ENCODE peak calls at places on chromosomes 12 and 14, in five cellular contexts. One of them, this sample, is unnamed.

GRCh38 chr12:96224219-96224615 is 30.0 kb downstream of the ELK3 start:
- DNase-seq in neuronal stem cell: no peak
- DNase-seq in NT2/D1: no peak
- DNase-seq in Peyer's patch: no peak
- DNase-seq in thoracic aorta: no peak
- DNase-seq in this sample: no peak

GRCh38 chr12:15152456-15152855 is 68.8 kb downstream of the RERG start:
- DNase-seq in NT2/D1: no peak
- DNase-seq in Peyer's patch: no peak
- DNase-seq in thoracic aorta: no peak
- DNase-seq in neuronal stem cell: no peak
- DNase-seq in this sample: no peak

GRCh38 chr14:92287987-92288386 is 35.0 kb upstream of the SLC24A4 start:
- DNase-seq in thoracic aorta: no peak
- DNase-seq in NT2/D1: no peak
- DNase-seq in neuronal stem cell: no peak
- DNase-seq in Peyer's patch: no peak
- DNase-seq in this sample: no peak

GRCh38 chr14:85415015-85415712 is 114.8 kb upstream of the FLRT2 start:
- DNase-seq in neuronal stem cell: no peak
- DNase-seq in NT2/D1: no peak
- DNase-seq in Peyer's patch: no peak
- DNase-seq in thoracic aorta: no peak
- DNase-seq in this sample: peak; percentile 78

GRCh38 chr12:66014818-66015217 is 115.7 kb downstream of the LLPH start:
- DNase-seq in thoracic aorta: no peak
- DNase-seq in Peyer's patch: no peak
- DNase-seq in neuronal stem cell: no peak
- DNase-seq in NT2/D1: no peak
- DNase-seq in this sample: peak; percentile 64

GRCh38 chr14:89304972-89305703 is 111.9 kb downstream of the FOXN3 start:
- DNase-seq in Peyer's patch: peak; percentile 61
- DNase-seq in NT2/D1: no peak
- DNase-seq in thoracic aorta: no peak
- DNase-seq in neuronal stem cell: no peak
- DNase-seq in this sample: peak; percentile 58

GRCh38 chr12:520119-520518 is 60.4 kb downstream of the B4GALNT3 start:
- DNase-seq in Peyer's patch: no peak
- DNase-seq in thoracic aorta: no peak
- DNase-seq in NT2/D1: no peak
- DNase-seq in neuronal stem cell: no peak
- DNase-seq in this sample: no peak

GRCh38 chr14:105974902-105975301 is 448.5 kb downstream of the TMEM121 start:
- DNase-seq in neuronal stem cell: no peak
- DNase-seq in NT2/D1: peak; percentile 11
- DNase-seq in thoracic aorta: no peak
- DNase-seq in Peyer's patch: peak; percentile 61
- DNase-seq in this sample: no peak

GRCh38 chr12:92408072-92408900 is 262.6 kb upstream of the BTG1 start:
- DNase-seq in thoracic aorta: no peak
- DNase-seq in neuronal stem cell: no peak
- DNase-seq in NT2/D1: no peak
- DNase-seq in Peyer's patch: peak; percentile 75
- DNase-seq in this sample: peak; percentile 19

GRCh38 chr14:76902591-76902990 is 76.4 kb downstream of the LRRC74A start:
- DNase-seq in Peyer's patch: no peak
- DNase-seq in thoracic aorta: no peak
- DNase-seq in neuronal stem cell: no peak
- DNase-seq in NT2/D1: no peak
- DNase-seq in this sample: no peak

GRCh38 chr12:124745891-124746570 is 117.6 kb downstream of the SCARB1 start:
- DNase-seq in Peyer's patch: peak; percentile 45
- DNase-seq in neuronal stem cell: peak; percentile 84
- DNase-seq in NT2/D1: peak; percentile 93
- DNase-seq in thoracic aorta: peak; percentile 94
- DNase-seq in this sample: peak; percentile 97

GRCh38 chr14:68789798-68790655 is 2.8 kb downstream of the ZFP36L1 start:
- DNase-seq in Peyer's patch: peak; percentile 26
- DNase-seq in neuronal stem cell: no peak
- DNase-seq in thoracic aorta: no peak
- DNase-seq in NT2/D1: no peak
- DNase-seq in this sample: peak; percentile 51

GRCh38 chr12:115632323-115632722 is 645.2 kb downstream of the MED13L start:
- DNase-seq in NT2/D1: no peak
- DNase-seq in Peyer's patch: no peak
- DNase-seq in thoracic aorta: no peak
- DNase-seq in neuronal stem cell: no peak
- DNase-seq in this sample: peak; percentile 17

GRCh38 chr14:52328286-52328685 is 14.2 kb downstream of the PTGER2 start:
- DNase-seq in thoracic aorta: no peak
- DNase-seq in NT2/D1: no peak
- DNase-seq in neuronal stem cell: no peak
- DNase-seq in Peyer's patch: no peak
- DNase-seq in this sample: peak; percentile 75

GRCh38 chr14:35534130-35534883 is at the start of gene INSM2:
- DNase-seq in thoracic aorta: no peak
- DNase-seq in Peyer's patch: no peak
- DNase-seq in neuronal stem cell: peak; percentile 42
- DNase-seq in NT2/D1: no peak
- DNase-seq in this sample: no peak

GRCh38 chr12:56596815-56597214 is 33.3 kb downstream of the BAZ2A start:
- DNase-seq in NT2/D1: no peak
- DNase-seq in thoracic aorta: no peak
- DNase-seq in Peyer's patch: no peak
- DNase-seq in neuronal stem cell: no peak
- DNase-seq in this sample: no peak

GRCh38 chr14:21476925-21477681 is at the start of the genes RAB2B and TOX4:
- DNase-seq in Peyer's patch: peak; percentile 94
- DNase-seq in neuronal stem cell: peak; percentile 98
- DNase-seq in NT2/D1: peak; percentile 94
- DNase-seq in thoracic aorta: peak; percentile 89
- DNase-seq in this sample: peak; percentile 99

GRCh38 chr14:101132588-101132987 is 229.1 kb upstream of the RTL1 start:
- DNase-seq in Peyer's patch: no peak
- DNase-seq in NT2/D1: no peak
- DNase-seq in neuronal stem cell: no peak
- DNase-seq in thoracic aorta: no peak
- DNase-seq in this sample: no peak

GRCh38 chr12:100445081-100445481 is 28.6 kb upstream of the NR1H4 start:
- DNase-seq in thoracic aorta: no peak
- DNase-seq in Peyer's patch: no peak
- DNase-seq in neuronal stem cell: no peak
- DNase-seq in NT2/D1: no peak
- DNase-seq in this sample: no peak

GRCh38 chr14:83826838-83827237 is 1703.1 kb upstream of the FLRT2 start:
- DNase-seq in neuronal stem cell: no peak
- DNase-seq in NT2/D1: no peak
- DNase-seq in thoracic aorta: no peak
- DNase-seq in Peyer's patch: no peak
- DNase-seq in this sample: peak; percentile 17

GRCh38 chr14:57526942-57527341 is 33.3 kb upstream of the CCDC198 start:
- DNase-seq in Peyer's patch: no peak
- DNase-seq in thoracic aorta: no peak
- DNase-seq in neuronal stem cell: no peak
- DNase-seq in NT2/D1: peak; percentile 30
- DNase-seq in this sample: no peak

GRCh38 chr12:2393016-2393415 is 340.2 kb downstream of the CACNA1C start:
- DNase-seq in Peyer's patch: no peak
- DNase-seq in NT2/D1: no peak
- DNase-seq in thoracic aorta: no peak
- DNase-seq in neuronal stem cell: no peak
- DNase-seq in this sample: no peak

GRCh38 chr12:2390850-2391390 is 338.1 kb downstream of the CACNA1C start:
- DNase-seq in neuronal stem cell: no peak
- DNase-seq in NT2/D1: no peak
- DNase-seq in Peyer's patch: no peak
- DNase-seq in thoracic aorta: no peak
- DNase-seq in this sample: no peak

GRCh38 chr12:2393996-2394395 is 341.2 kb downstream of the CACNA1C start:
- DNase-seq in neuronal stem cell: no peak
- DNase-seq in Peyer's patch: no peak
- DNase-seq in thoracic aorta: no peak
- DNase-seq in NT2/D1: no peak
- DNase-seq in this sample: no peak

GRCh38 chr12:2390133-2390532 is 337.3 kb downstream of the CACNA1C start:
- DNase-seq in Peyer's patch: no peak
- DNase-seq in NT2/D1: no peak
- DNase-seq in thoracic aorta: no peak
- DNase-seq in neuronal stem cell: no peak
- DNase-seq in this sample: no peak

DNA sequence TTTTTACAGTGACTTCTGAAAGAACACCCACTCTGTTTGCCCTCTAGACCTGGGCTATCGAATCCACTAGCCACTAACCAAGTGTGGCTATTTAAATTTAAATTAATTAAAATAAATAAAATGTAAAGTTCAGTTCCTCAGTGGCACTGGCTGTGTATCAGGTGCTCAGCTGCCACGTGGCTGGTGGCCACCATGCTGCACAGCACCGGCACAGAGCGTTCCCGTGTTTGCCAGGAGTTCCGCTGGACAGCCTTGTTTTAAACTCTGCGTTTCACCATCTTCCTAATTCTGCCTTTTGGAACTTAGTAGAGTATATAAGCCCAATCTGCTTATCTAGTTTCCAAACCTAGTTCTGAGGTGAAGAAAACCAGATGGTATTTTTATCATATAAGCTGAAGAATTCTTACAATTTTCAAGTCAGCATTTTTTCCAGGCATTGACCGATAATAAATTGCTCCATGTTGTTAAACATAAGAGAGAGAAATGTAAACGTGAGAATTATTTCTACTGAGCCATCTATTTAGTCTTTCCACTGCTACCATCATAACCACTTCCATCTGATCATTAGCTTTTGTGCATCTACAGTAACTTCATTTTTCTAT is 339.1 kb downstream of the CACNA1C start:
- DNase-seq in thoracic aorta: no peak
- DNase-seq in neuronal stem cell: no peak
- DNase-seq in Peyer's patch: no peak
- DNase-seq in NT2/D1: no peak
- DNase-seq in this sample: no peak
- H3K4me1 ChIP-seq in thoracic aorta: peaks cover 9% of the 10 kb centered on the region
- H3K4me1 ChIP-seq in neuronal stem cell: no peaks in the 10 kb centered on the region
- H3K4me1 ChIP-seq in Peyer's patch: no peaks in the 10 kb centered on the region
- H3K4me1 ChIP-seq in NT2/D1: peaks cover 3% of the 10 kb centered on the region
- H3K4me1 ChIP-seq in this sample: peaks cover 38% of the 10 kb centered on the region

GRCh38 chr12:27974735-27975221 is 2.2 kb upstream of the PTHLH start:
- DNase-seq in neuronal stem cell: no peak
- DNase-seq in Peyer's patch: no peak
- DNase-seq in thoracic aorta: no peak
- DNase-seq in NT2/D1: no peak
- DNase-seq in this sample: no peak

GRCh38 chr12:27973487-27973890 is 956 bp upstream of the PTHLH start:
- DNase-seq in NT2/D1: no peak
- DNase-seq in thoracic aorta: no peak
- DNase-seq in neuronal stem cell: no peak
- DNase-seq in Peyer's patch: no peak
- DNase-seq in this sample: peak; percentile 28

GRCh38 chr12:27979145-27979544 is 6.6 kb upstream of the PTHLH start:
- DNase-seq in Peyer's patch: no peak
- DNase-seq in neuronal stem cell: no peak
- DNase-seq in NT2/D1: no peak
- DNase-seq in thoracic aorta: no peak
- DNase-seq in this sample: peak; percentile 75

GRCh38 chr12:27972721-27973120 is at the start of gene PTHLH:
- DNase-seq in thoracic aorta: no peak
- DNase-seq in Peyer's patch: no peak
- DNase-seq in neuronal stem cell: no peak
- DNase-seq in NT2/D1: no peak
- DNase-seq in this sample: no peak

DNA sequence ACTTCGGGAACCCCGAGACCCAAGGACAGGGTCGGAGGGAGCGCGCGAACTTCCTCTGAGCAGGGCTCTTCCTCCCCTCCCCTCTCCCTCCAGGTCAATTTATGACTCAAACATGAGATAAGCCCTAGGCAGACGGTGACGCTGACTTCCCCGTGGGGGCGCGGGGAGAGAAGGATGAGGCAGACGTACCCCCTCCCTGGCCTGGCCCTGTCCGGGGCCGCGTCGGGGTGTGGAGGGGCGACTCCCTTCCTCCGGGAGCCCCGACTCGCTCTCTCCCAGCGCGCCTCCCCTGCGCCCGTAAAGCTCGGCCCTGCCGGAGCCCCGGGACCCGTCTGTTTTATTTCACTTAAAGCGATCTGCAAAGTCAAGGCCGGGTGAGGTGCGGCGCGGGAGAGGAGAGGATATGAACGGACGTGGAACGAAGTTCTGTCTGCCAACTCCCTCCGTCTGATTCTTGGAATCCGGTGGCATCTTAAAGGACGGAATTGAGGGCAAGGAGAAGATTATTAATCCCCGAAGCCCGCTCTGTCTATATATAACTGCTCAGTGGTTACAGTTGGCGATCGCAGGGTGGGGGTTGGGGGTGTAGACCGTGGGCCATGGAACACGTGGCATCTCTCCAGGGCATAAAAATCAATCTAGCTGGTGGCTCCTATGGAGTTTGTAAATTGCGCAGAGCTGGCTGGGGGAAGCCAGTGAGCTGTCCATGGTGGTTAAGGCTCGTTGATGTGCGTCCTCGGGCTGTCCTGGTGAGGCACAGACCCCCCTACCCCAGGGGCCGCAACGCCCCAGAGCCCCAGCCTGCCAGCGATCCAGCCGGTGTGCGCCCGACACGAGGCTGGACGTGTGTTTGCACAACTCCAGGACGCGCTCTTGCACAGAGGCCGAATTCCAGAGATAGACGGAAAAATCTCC is 2.9 kb upstream of the PTHLH start:
- DNase-seq in Peyer's patch: no peak
- DNase-seq in NT2/D1: no peak
- DNase-seq in neuronal stem cell: peak; percentile 47
- DNase-seq in thoracic aorta: no peak
- DNase-seq in this sample: peak; percentile 54
- H3K4me1 ChIP-seq in Peyer's patch: no peaks in the 10 kb centered on the region
- H3K4me1 ChIP-seq in NT2/D1: peaks cover 3% of the 10 kb centered on the region
- H3K4me1 ChIP-seq in neuronal stem cell: peaks cover 12% of the 10 kb centered on the region
- H3K4me1 ChIP-seq in thoracic aorta: peaks cover 7% of the 10 kb centered on the region
- H3K4me1 ChIP-seq in this sample: peaks cover 13% of the 10 kb centered on the region

GRCh38 chr14:64194404-64194803 is 99.8 kb downstream of the ESR2 start:
- DNase-seq in thoracic aorta: no peak
- DNase-seq in NT2/D1: no peak
- DNase-seq in neuronal stem cell: no peak
- DNase-seq in Peyer's patch: no peak
- DNase-seq in this sample: no peak
- H3K4me1 ChIP-seq in thoracic aorta: peaks cover 5% of the 10 kb centered on the region
- H3K4me1 ChIP-seq in NT2/D1: no peaks in the 10 kb centered on the region
- H3K4me1 ChIP-seq in neuronal stem cell: peaks cover 12% of the 10 kb centered on the region
- H3K4me1 ChIP-seq in Peyer's patch: no peaks in the 10 kb centered on the region
- H3K4me1 ChIP-seq in this sample: peaks cover 22% of the 10 kb centered on the region

GRCh38 chr12:108730337-108731104 is 797 bp downstream of the CORO1C start:
- DNase-seq in neuronal stem cell: peak; percentile 63
- DNase-seq in NT2/D1: peak; percentile 69
- DNase-seq in Peyer's patch: peak; percentile 86
- DNase-seq in thoracic aorta: peak; percentile 53
- DNase-seq in this sample: peak; percentile 82
- H3K4me1 ChIP-seq in neuronal stem cell: peaks cover 2% of the 10 kb centered on the region
- H3K4me1 ChIP-seq in NT2/D1: no peaks in the 10 kb centered on the region
- H3K4me1 ChIP-seq in Peyer's patch: peaks cover 3% of the 10 kb centered on the region
- H3K4me1 ChIP-seq in thoracic aorta: peaks cover 21% of the 10 kb centered on the region
- H3K4me1 ChIP-seq in this sample: peaks cover 38% of the 10 kb centered on the region

GRCh38 chr14:102182901-102183619 is 43.4 kb downstream of the WDR20 start:
- DNase-seq in neuronal stem cell: no peak
- DNase-seq in thoracic aorta: no peak
- DNase-seq in NT2/D1: no peak
- DNase-seq in Peyer's patch: no peak
- DNase-seq in this sample: no peak
- H3K4me1 ChIP-seq in neuronal stem cell: peaks cover 15% of the 10 kb centered on the region
- H3K4me1 ChIP-seq in thoracic aorta: peaks cover 28% of the 10 kb centered on the region
- H3K4me1 ChIP-seq in NT2/D1: peaks cover 6% of the 10 kb centered on the region
- H3K4me1 ChIP-seq in Peyer's patch: no peaks in the 10 kb centered on the region
- H3K4me1 ChIP-seq in this sample: peaks cover 49% of the 10 kb centered on the region

GRCh38 chr14:25140423-25140822 is 90.5 kb upstream of the STXBP6 start:
- DNase-seq in NT2/D1: no peak
- DNase-seq in Peyer's patch: no peak
- DNase-seq in thoracic aorta: no peak
- DNase-seq in neuronal stem cell: no peak
- DNase-seq in this sample: no peak
- H3K4me1 ChIP-seq in NT2/D1: no peaks in the 10 kb centered on the region
- H3K4me1 ChIP-seq in Peyer's patch: no peaks in the 10 kb centered on the region
- H3K4me1 ChIP-seq in thoracic aorta: no peaks in the 10 kb centered on the region
- H3K4me1 ChIP-seq in neuronal stem cell: peaks cover 2% of the 10 kb centered on the region
- H3K4me1 ChIP-seq in this sample: no peaks in the 10 kb centered on the region